ENCODE peak calls at places on chromosomes 1 and 21, in four cellular contexts. E is CD8-positive, alpha-beta T cell; S is mammary epithelial cell; V is non-pigmented ciliary epithelial cell. Z is an unnamed sample.

GRCh38 chr1:146032613-146033219 is 11.2 kb upstream of the HJV start:
- DNase-seq in S (peak), E (no peak), V (no peak), Z (peak)

GRCh38 chr1:229058111-229058551 is 212.8 kb upstream of the RAB4A start:
- DNase-seq in V (no peak), E (peak), S (peak), Z (no peak)

GRCh38 chr21:30831194-30831765 is 1.7 kb upstream of the KRTAP7-1 start:
- DNase-seq in S (peak), E (no peak), V (no peak), Z (peak)

GRCh38 chr1:184820218-184820720 is 65.6 kb upstream of the EDEM3 start:
- DNase-seq in S (no peak), V (no peak), E (no peak), Z (no peak)

GRCh38 chr1:165129568-165130164 is 226.8 kb downstream of the LMX1A start:
- DNase-seq in S (peak), E (no peak), V (no peak), Z (peak)

GRCh38 chr1:185035258-185035657 is 10.1 kb upstream of the RNF2 start:
- DNase-seq in S (no peak), E (no peak), V (no peak), Z (no peak)

GRCh38 chr1:227459326-227459841 is 104.0 kb upstream of the ZNF678 start:
- DNase-seq in S (no peak), E (no peak), V (no peak), Z (peak)

GRCh38 chr1:61341426-61341825 is 259.1 kb downstream of the NFIA start:
- DNase-seq in S (no peak), E (no peak), V (no peak), Z (no peak)

GRCh38 chr1:3607703-3608065 is 3.6 kb downstream of the MEGF6 start:
- DNase-seq in E (no peak), V (no peak), S (no peak), Z (no peak)

GRCh38 chr1:156220226-156220625 is 7.4 kb downstream of the PMF1 start:
- DNase-seq in E (no peak), V (no peak), S (no peak), Z (no peak)

GRCh38 chr1:200372095-200372884 is 37.5 kb downstream of the ZNF281 start:
- DNase-seq in S (peak), E (no peak), V (peak), Z (peak)

GRCh38 chr1:246447501-246447900 is 59.6 kb downstream of the SMYD3 start:
- DNase-seq in S (no peak), E (no peak), V (no peak), Z (no peak)

GRCh38 chr1:200099040-200099439 is 71.5 kb downstream of the NR5A2 start:
- DNase-seq in S (no peak), E (no peak), V (no peak), Z (peak)

GRCh38 chr1:107057197-107058133 is 991 bp downstream of the PRMT6 start:
- DNase-seq in V (no peak), E (peak), S (peak), Z (peak)

GRCh38 chr1:174550296-174550695 is 102.5 kb downstream of the GPR52 start:
- DNase-seq in S (peak), E (no peak), V (no peak), Z (no peak)

GRCh38 chr1:204258213-204259115 is 44.7 kb upstream of the GOLT1A start:
- DNase-seq in S (peak), V (no peak), E (no peak), Z (peak)

GRCh38 chr21:38945536-38946245 is 140.0 kb downstream of the ETS2 start:
- DNase-seq in S (no peak), E (no peak), V (no peak), Z (peak)

GRCh38 chr1:207902566-207902965 is 8.4 kb downstream of the CD34 start:
- DNase-seq in S (no peak), E (no peak), V (no peak), Z (no peak)

GRCh38 chr1:185350027-185350442 is 33.0 kb upstream of the IVNS1ABP start:
- DNase-seq in V (no peak), E (no peak), S (no peak), Z (no peak)

GRCh38 chr21:29078884-29079765 is 5.7 kb upstream of the CCT8 start:
- DNase-seq in S (no peak), V (no peak), E (peak), Z (no peak)

GRCh38 chr1:193141804-193142203 is 20.0 kb downstream of the CDC73 start:
- DNase-seq in S (no peak), V (no peak), E (no peak), Z (no peak)

GRCh38 chr1:7341145-7341900 is 429.8 kb upstream of the VAMP3 start:
- DNase-seq in S (no peak), V (no peak), E (no peak), Z (peak)

GRCh38 chr1:47181955-47182680 is 7.7 kb downstream of the PDZK1IP1 start:
- DNase-seq in E (no peak), V (no peak), S (peak), Z (peak)

GRCh38 chr1:7534061-7534825 is 236.9 kb upstream of the VAMP3 start:
- DNase-seq in E (no peak), S (no peak), V (no peak), Z (no peak)

GRCh38 chr1:63665824-63666223 is 72.6 kb downstream of the PGM1 start:
- DNase-seq in E (no peak), V (no peak), S (no peak), Z (no peak)

GRCh38 chr1:39333296-39333695 is 128.8 kb downstream of the MACF1 start:
- DNase-seq in E (no peak), V (no peak), S (no peak), Z (peak)

GRCh38 chr1:246579818-246580217 is 13.6 kb downstream of the CNST start:
- DNase-seq in E (no peak), S (no peak), V (no peak), Z (no peak)

GRCh38 chr1:164604541-164604940 is 45.6 kb downstream of the PBX1 start:
- DNase-seq in V (no peak), S (peak), E (no peak), Z (peak)

GRCh38 chr1:171817511-171818265 is 23.6 kb upstream of the DNM3 start:
- DNase-seq in S (peak), E (no peak), V (no peak), Z (peak)

GRCh38 chr1:15786581-15786980 is 20.9 kb downstream of the UQCRHL start:
- DNase-seq in S (peak), V (no peak), E (no peak), Z (no peak)

GRCh38 chr1:159009704-159010361 is at the start of gene IFI16:
- DNase-seq in E (peak), S (peak), V (peak), Z (peak)

GRCh38 chr1:151801846-151802245 is 3.4 kb downstream of the LINGO4 start:
- DNase-seq in E (no peak), S (no peak), V (no peak), Z (no peak)

GRCh38 chr1:205543351-205544305 is 39.2 kb downstream of the CDK18 start:
- DNase-seq in E (no peak), V (peak), S (peak), Z (peak)

GRCh38 chr1:1402081-1402900 is 3.2 kb upstream of the CCNL2 start:
- DNase-seq in S (peak), E (peak), V (no peak), Z (peak)

GRCh38 chr1:197173571-197174482 is 27.4 kb upstream of the ASPM start:
- DNase-seq in E (no peak), S (no peak), V (peak), Z (peak)

GRCh38 chr1:7149080-7149838 is 364.0 kb downstream of the CAMTA1 start:
- DNase-seq in V (no peak), E (no peak), S (no peak), Z (peak)

GRCh38 chr1:165481820-165482532 is 37.0 kb upstream of the RXRG start:
- DNase-seq in E (no peak), S (peak), V (peak), Z (peak)